ENCODE peak calls at places on chromosome 14, in six cellular contexts. S is CD8-positive, alpha-beta T cell; D is right cardiac atrium; U is CD8-positive, alpha-beta memory T cell; F is neuronal stem cell; X is pancreas. H is an unnamed sample.
A peak's percentile ranks its signal among the peaks of the same experiment; 100 is the strongest.

GRCh38 chr14:51592836-51593235 is 58.9 kb upstream of the FRMD6 start:
- DNase-seq in S (no peak), D (no peak), U (no peak), F (no peak), X (no peak), H (no peak)

GRCh38 chr14:94163806-94164205 is 10.3 kb upstream of the PPP4R4 start:
- DNase-seq in S (no peak), D (no peak), U (no peak), F (no peak), X (no peak), H (no peak)

GRCh38 chr14:71245659-71246361 is 338.6 kb downstream of the PCNX1 start:
- DNase-seq in S (no peak), D (no peak), U (no peak), F (no peak), X (no peak), H (no peak)

GRCh38 chr14:77309122-77309521 is 11.6 kb downstream of the POMT2 start:
- DNase-seq in S (no peak), D (no peak), U (no peak), F (no peak), X (no peak), H (no peak)

GRCh38 chr14:54085841-54086240 is 129.2 kb upstream of the BMP4 start:
- DNase-seq in S (no peak), D (no peak), U (no peak), F (no peak), X (no peak), H (no peak)

GRCh38 chr14:87409401-87409800 is 583.6 kb downstream of the GALC start:
- DNase-seq in S (no peak), D (no peak), U (no peak), F (no peak), X (no peak), H (no peak)

GRCh38 chr14:78143489-78144145 is 26.6 kb upstream of the NRXN3 start:
- DNase-seq in S (no peak), D (no peak), U (no peak), F (no peak), X (no peak), H (no peak)

GRCh38 chr14:103686831-103687485 is 28.3 kb downstream of the XRCC3 start:
- DNase-seq in S (no peak), D (no peak), U (no peak), F (no peak), X (no peak), H (no peak)

GRCh38 chr14:39060818-39061437 is 42.1 kb downstream of the SEC23A start:
- DNase-seq in S (no peak), D (no peak), U (no peak), F (no peak), X (no peak), H (no peak)

GRCh38 chr14:103732868-103733626 is 17.4 kb downstream of the ZFYVE21 start:
- DNase-seq in S (no peak), D (no peak), U (no peak), F (no peak), X (no peak), H (no peak)

GRCh38 chr14:87966816-87967215 is 26.2 kb downstream of the GALC start:
- DNase-seq in S (no peak), D (no peak), U (no peak), F (no peak), X (no peak), H (no peak)

GRCh38 chr14:105064721-105065143 is 498 bp downstream of the GPR132 start:
- DNase-seq in S (peak; percentile 43), D (peak; percentile 64), U (peak; percentile 37), F (no peak), X (no peak), H (no peak)

GRCh38 chr14:24310666-24311604 is at the start of gene LTB4R:
- DNase-seq in S (peak; percentile 75), D (peak; percentile 92), U (peak; percentile 56), F (no peak), X (peak; percentile 94), H (no peak)

GRCh38 chr14:22512106-22512814 is 76.8 kb downstream of the DAD1 start:
- DNase-seq in S (no peak), D (no peak), U (no peak), F (no peak), X (no peak), H (no peak)
- H3K27ac ChIP-seq in S (peak overlapping the region; percentile 43), D (peak overlapping the region; percentile 77), U (peak overlapping the region; percentile 56), F (no peak overlapping the region), X (no peak overlapping the region), H (peak overlapping the region; percentile 63)

GRCh38 chr14:34270361-34270760 is 191.7 kb downstream of the SPTSSA start:
- DNase-seq in S (no peak), D (no peak), U (no peak), F (no peak), X (no peak), H (no peak)
- H3K4me1 ChIP-seq in S (no peaks in the 10 kb centered on the region), D (no peaks in the 10 kb centered on the region), U (no peaks in the 10 kb centered on the region), F (peaks cover 3% of the 10 kb centered on the region), X (no peaks in the 10 kb centered on the region), H (peaks cover 5% of the 10 kb centered on the region)

DNA sequence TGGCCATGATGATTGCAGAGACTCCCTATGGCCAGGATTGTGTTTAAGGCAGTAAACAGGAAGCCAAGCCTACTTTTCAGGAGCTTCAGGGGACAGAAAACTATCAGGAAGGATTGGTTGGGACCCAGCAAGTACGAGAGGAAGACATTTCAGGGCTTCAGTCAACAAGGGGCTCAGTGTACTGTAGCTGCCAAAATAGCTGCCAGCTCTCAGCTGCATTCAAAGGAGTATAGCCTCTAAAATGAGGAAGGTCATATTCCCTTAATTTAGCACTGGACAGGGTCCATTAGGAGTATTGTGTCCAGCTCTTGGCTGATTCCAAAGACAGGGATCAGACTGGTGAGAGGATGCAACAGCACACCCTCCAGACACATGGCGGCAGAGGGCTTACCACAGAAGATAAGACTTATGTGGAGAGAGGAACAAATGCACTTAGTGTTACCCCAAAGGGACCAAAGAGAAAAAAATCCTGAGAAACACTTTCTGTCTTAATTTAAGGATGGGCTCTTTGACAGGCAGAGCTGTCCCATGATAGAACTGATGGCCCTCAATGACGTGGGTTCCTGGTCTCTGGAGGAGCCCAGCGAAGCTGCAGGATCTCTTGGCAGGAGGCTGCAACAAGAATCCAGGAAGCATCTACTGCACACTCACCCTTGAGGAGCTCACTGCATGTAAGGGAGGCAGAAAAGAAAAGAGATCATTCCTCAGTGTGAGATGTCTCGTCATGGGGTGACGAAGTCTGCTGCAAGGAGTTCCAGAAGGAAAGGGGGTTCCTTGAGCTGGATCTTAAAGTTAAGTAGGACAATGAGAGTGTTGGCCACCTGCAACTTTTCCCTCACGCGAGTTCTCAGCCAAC is 14.8 kb downstream of the BDKRB1 start:
- DNase-seq in S (no peak), D (no peak), U (no peak), F (no peak), X (no peak), H (no peak)
- H3K27ac ChIP-seq in S (no peak overlapping the region), D (no peak overlapping the region), U (no peak overlapping the region), F (no peak overlapping the region), X (no peak overlapping the region), H (no peak overlapping the region)

DNA sequence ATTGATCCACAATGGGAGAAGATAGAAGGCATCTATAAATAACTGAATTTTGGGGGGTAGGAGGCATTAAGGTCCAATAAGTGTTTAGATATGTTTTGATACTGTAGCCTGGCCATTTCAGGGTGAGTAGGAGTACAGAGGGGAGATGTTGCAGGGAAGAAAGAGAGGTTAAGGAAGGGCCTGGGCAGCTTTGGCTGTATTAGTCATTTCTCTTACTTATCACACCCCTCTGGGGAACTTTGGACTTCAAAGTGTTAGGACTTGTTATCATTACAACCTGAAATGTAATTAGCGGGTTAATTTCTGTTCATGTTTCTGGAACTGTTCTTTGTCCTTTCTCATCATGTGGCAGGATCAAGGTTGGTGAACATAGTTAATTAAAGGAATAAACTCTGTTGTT is 40.3 kb downstream of the SUSD6 start:
- DNase-seq in S (no peak), D (no peak), U (no peak), F (no peak), X (no peak), H (no peak)
- H3K4me1 ChIP-seq in S (peaks cover 57% of the 10 kb centered on the region), D (peaks cover 23% of the 10 kb centered on the region), U (peaks cover 66% of the 10 kb centered on the region), F (peaks cover 15% of the 10 kb centered on the region), X (peaks cover 53% of the 10 kb centered on the region), H (peaks cover 5% of the 10 kb centered on the region)

DNA sequence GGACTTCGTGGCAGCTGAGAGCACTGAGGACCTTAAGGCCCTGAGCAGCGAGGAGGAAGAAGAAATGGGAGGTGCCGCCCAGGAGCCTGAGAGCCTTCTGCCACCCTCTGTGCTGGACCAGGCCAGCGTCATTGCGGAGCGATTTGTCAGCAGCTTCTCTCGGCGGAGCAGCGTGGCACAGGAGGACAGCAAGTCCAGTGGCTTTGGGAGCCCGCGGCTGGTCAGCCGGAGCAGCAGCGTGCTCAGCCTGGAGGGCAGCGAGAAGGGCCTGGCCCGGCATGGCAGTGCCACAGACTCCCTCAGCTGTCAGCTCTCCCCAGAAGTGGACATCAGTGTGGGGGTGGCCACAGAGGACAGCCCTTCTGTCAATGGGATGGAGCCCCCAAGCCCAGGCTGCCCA is 37.0 kb downstream of the PLEKHG3 start:
- DNase-seq in S (no peak), D (peak; percentile 34), U (no peak), F (no peak), X (no peak), H (no peak)
- H3K27ac ChIP-seq in S (no peak overlapping the region), D (no peak overlapping the region), U (no peak overlapping the region), F (no peak overlapping the region), X (no peak overlapping the region), H (no peak overlapping the region)

DNA sequence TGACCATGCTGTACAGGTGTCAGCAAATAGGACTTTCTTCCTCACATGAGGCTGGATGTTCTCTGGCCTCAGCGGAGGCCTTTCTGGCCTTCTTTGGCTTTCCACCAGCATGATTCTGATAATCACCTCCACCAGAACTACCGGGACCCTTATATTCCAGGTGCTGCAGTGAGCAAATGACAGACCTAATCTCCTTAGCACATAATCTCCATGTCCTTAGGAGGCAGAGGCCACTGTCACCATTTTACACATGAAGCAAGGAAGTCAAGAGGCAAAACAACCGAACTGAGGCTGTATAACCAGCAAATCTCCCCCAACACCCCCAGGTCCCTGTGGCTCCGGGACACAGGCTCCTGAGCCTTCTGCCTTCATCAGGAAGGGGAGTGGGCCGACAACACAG is 91.2 kb downstream of the ITPK1 start:
- DNase-seq in S (no peak), D (no peak), U (no peak), F (no peak), X (no peak), H (no peak)
- H3K4me1 ChIP-seq in S (peaks cover 21% of the 10 kb centered on the region), D (peaks cover 13% of the 10 kb centered on the region), U (no peaks in the 10 kb centered on the region), F (peaks cover 16% of the 10 kb centered on the region), X (no peaks in the 10 kb centered on the region), H (peaks cover 17% of the 10 kb centered on the region)

GRCh38 chr14:68942281-68943035 is 36.6 kb downstream of the ACTN1 start:
- DNase-seq in S (no peak), D (no peak), U (no peak), F (no peak), X (no peak), H (no peak)
- H3K27ac ChIP-seq in S (no peak overlapping the region), D (peak overlapping the region; percentile 13), U (no peak overlapping the region), F (no peak overlapping the region), X (peak overlapping the region; percentile 28), H (peak overlapping the region; percentile 29)